ENCODE peak calls at places on chromosomes 5 and 9, in six cellular contexts. One of them, this sample, is unnamed.

GRCh38 chr5:92560698-92561361 is 1020.2 kb downstream of the NR2F1-AS1 start:
- DNase-seq in H1: no peak
- DNase-seq in H9: no peak
- DNase-seq in neuronal stem cell: no peak
- DNase-seq in IMR-90: peak
- DNase-seq in mesendoderm: peak
- DNase-seq in this sample: peak

GRCh38 chr9:91342575-91342974 is 19.1 kb downstream of the AUH start:
- DNase-seq in H1: no peak
- DNase-seq in H9: no peak
- DNase-seq in neuronal stem cell: no peak
- DNase-seq in IMR-90: no peak
- DNase-seq in mesendoderm: no peak
- DNase-seq in this sample: no peak

GRCh38 chr5:122063836-122064235 is 14.2 kb downstream of the LOX start:
- DNase-seq in H1: no peak
- DNase-seq in H9: no peak
- DNase-seq in neuronal stem cell: no peak
- DNase-seq in IMR-90: peak
- DNase-seq in mesendoderm: no peak
- DNase-seq in this sample: peak

GRCh38 chr9:106111039-106111740 is 416.8 kb downstream of the TMEM38B start:
- DNase-seq in H1: no peak
- DNase-seq in H9: no peak
- DNase-seq in neuronal stem cell: no peak
- DNase-seq in IMR-90: no peak
- DNase-seq in mesendoderm: peak
- DNase-seq in this sample: no peak

GRCh38 chr5:176543428-176544182 is 5.5 kb upstream of the CDHR2 start:
- DNase-seq in H1: peak
- DNase-seq in H9: peak
- DNase-seq in neuronal stem cell: peak
- DNase-seq in IMR-90: no peak
- DNase-seq in mesendoderm: peak
- DNase-seq in this sample: peak

GRCh38 chr5:115895821-115896220 is 54.1 kb downstream of the AP3S1 start:
- DNase-seq in H1: no peak
- DNase-seq in H9: no peak
- DNase-seq in neuronal stem cell: no peak
- DNase-seq in IMR-90: peak
- DNase-seq in mesendoderm: no peak
- DNase-seq in this sample: peak

GRCh38 chr5:181114844-181115778 is 15.9 kb downstream of the OR2V1 start:
- DNase-seq in H1: peak
- DNase-seq in H9: peak
- DNase-seq in neuronal stem cell: no peak
- DNase-seq in IMR-90: peak
- DNase-seq in mesendoderm: peak
- DNase-seq in this sample: no peak

GRCh38 chr5:134394932-134395331 is 16.7 kb downstream of the CDKN2AIPNL start:
- DNase-seq in H1: no peak
- DNase-seq in H9: no peak
- DNase-seq in neuronal stem cell: no peak
- DNase-seq in IMR-90: no peak
- DNase-seq in mesendoderm: peak
- DNase-seq in this sample: no peak

GRCh38 chr5:39902626-39903025 is 477.8 kb upstream of the DAB2 start:
- DNase-seq in H1: no peak
- DNase-seq in H9: no peak
- DNase-seq in neuronal stem cell: no peak
- DNase-seq in IMR-90: no peak
- DNase-seq in mesendoderm: no peak
- DNase-seq in this sample: no peak

GRCh38 chr5:62496876-62497275 is 81.7 kb upstream of the LRRC70 start:
- DNase-seq in H1: no peak
- DNase-seq in H9: no peak
- DNase-seq in neuronal stem cell: no peak
- DNase-seq in IMR-90: no peak
- DNase-seq in mesendoderm: peak
- DNase-seq in this sample: no peak

GRCh38 chr5:115170128-115170923 is 618 bp upstream of the TRIM36 start:
- DNase-seq in H1: peak
- DNase-seq in H9: no peak
- DNase-seq in neuronal stem cell: no peak
- DNase-seq in IMR-90: peak
- DNase-seq in mesendoderm: no peak
- DNase-seq in this sample: peak

DNA sequence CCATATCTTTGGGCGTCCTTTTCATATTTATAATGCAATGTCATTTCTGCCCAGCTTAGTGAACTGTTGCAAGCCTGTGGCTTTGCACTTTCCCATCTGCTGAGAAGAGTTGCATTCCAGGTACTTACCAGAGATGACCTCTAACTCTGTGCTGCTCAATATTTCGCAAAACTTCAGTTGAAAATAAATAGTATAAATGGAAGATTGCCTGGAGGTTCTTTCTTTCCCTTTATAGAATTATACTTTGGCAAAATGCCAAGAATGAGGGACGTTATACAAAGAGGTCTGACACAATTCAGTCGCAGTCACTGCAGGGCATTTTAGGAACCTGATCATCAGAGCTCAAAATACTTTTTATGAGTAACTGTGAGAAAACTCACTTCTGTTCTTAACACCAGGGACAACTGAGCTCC is 18.9 kb upstream of the VLDLR start:
- DNase-seq in H1: no peak
- DNase-seq in H9: no peak
- DNase-seq in neuronal stem cell: no peak
- DNase-seq in IMR-90: peak
- DNase-seq in mesendoderm: no peak
- DNase-seq in this sample: no peak
- H2BK15ac ChIP-seq in H1: no peak
- H2BK15ac ChIP-seq in H9: no peak
- H2BK15ac ChIP-seq in neuronal stem cell: no peak
- H2BK15ac ChIP-seq in IMR-90: no peak
- H2BK15ac ChIP-seq in mesendoderm: no peak
- H2BK15ac ChIP-seq in this sample: no peak

DNA sequence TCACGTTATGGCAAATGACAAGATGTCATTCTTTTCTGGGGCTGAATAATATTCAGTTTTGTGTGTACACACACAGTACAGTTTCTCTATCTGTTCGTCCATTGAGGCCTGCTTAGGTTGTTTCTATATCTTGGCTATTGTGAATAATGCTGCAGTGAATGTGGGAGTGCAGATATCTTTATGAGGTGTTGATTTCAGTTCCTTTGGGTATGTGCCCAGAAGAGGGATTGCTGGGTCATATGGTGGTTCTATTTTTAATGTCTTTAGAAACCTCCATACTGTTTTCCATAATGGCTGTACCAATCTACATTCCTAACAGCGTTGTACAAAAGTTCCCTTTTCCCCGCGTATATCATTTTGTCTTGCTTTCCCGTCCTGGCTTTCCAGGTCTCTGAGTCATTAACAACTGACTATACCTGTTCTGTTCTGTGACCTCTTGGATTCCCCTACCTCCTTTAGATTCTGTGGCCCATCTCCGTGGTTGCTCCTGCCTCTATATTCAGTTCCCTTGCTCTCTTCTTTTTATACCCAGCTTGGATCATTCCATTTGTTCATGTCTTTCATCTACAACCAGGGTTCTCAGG is 6.8 kb downstream of the SNX30 start:
- DNase-seq in H1: no peak
- DNase-seq in H9: no peak
- DNase-seq in neuronal stem cell: no peak
- DNase-seq in IMR-90: peak
- DNase-seq in mesendoderm: no peak
- DNase-seq in this sample: no peak
- H2BK15ac ChIP-seq in H1: no peak
- H2BK15ac ChIP-seq in H9: no peak
- H2BK15ac ChIP-seq in neuronal stem cell: no peak
- H2BK15ac ChIP-seq in IMR-90: no peak
- H2BK15ac ChIP-seq in mesendoderm: no peak
- H2BK15ac ChIP-seq in this sample: no peak

DNA sequence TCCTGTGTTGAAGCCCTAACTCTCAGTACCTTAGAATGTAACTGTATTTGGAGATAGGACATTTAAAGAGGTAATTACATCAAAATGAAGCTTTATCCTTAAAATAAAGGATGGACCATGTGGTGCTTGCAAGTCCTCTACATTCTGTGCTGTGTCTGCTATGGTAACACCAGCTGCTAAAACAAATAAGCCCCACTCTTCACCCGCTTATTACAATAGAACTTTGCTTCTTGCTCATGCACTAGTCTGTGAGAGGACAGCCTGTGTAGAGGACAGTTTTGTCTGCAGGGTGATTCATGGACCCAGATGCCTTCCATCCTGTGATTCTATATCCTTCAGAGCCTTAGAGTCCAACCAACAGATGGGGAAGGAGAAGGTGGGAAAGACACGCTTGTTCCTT is 12.5 kb upstream of the IGFBPL1 start:
- DNase-seq in H1: no peak
- DNase-seq in H9: no peak
- DNase-seq in neuronal stem cell: no peak
- DNase-seq in IMR-90: no peak
- DNase-seq in mesendoderm: no peak
- DNase-seq in this sample: no peak
- H2BK15ac ChIP-seq in H1: no peak
- H2BK15ac ChIP-seq in H9: no peak
- H2BK15ac ChIP-seq in neuronal stem cell: no peak
- H2BK15ac ChIP-seq in IMR-90: peak
- H2BK15ac ChIP-seq in mesendoderm: no peak
- H2BK15ac ChIP-seq in this sample: no peak

DNA sequence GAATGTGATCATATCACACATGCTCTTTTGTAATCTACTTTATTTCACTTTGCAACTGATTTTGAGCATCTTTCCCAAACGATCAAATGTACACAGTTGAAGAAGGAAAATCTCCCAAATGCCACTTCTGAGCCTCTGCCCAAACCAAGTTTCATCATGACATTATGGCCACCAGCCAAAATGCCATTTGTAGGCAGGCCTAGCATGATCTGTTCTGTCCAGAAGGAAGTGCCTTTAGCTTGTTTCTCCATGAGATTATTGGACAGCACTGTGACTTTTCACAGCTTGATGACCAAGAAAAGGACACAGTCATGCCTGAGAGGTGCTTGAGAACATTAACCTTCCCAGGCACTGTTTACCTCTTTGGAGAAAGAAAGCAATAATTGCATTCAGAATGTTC is 73.2 kb upstream of the PIP5K1B start:
- DNase-seq in H1: no peak
- DNase-seq in H9: no peak
- DNase-seq in neuronal stem cell: no peak
- DNase-seq in IMR-90: no peak
- DNase-seq in mesendoderm: no peak
- DNase-seq in this sample: no peak
- H2BK15ac ChIP-seq in H1: no peak
- H2BK15ac ChIP-seq in H9: no peak
- H2BK15ac ChIP-seq in neuronal stem cell: no peak
- H2BK15ac ChIP-seq in IMR-90: no peak
- H2BK15ac ChIP-seq in mesendoderm: no peak
- H2BK15ac ChIP-seq in this sample: no peak

GRCh38 chr9:97038551-97038908 is 412 bp downstream of the CTSV start:
- DNase-seq in H1: no peak
- DNase-seq in H9: no peak
- DNase-seq in neuronal stem cell: no peak
- DNase-seq in IMR-90: no peak
- DNase-seq in mesendoderm: no peak
- DNase-seq in this sample: no peak
- H2BK15ac ChIP-seq in H1: no peak
- H2BK15ac ChIP-seq in H9: no peak
- H2BK15ac ChIP-seq in neuronal stem cell: peak
- H2BK15ac ChIP-seq in IMR-90: no peak
- H2BK15ac ChIP-seq in mesendoderm: no peak
- H2BK15ac ChIP-seq in this sample: no peak

DNA sequence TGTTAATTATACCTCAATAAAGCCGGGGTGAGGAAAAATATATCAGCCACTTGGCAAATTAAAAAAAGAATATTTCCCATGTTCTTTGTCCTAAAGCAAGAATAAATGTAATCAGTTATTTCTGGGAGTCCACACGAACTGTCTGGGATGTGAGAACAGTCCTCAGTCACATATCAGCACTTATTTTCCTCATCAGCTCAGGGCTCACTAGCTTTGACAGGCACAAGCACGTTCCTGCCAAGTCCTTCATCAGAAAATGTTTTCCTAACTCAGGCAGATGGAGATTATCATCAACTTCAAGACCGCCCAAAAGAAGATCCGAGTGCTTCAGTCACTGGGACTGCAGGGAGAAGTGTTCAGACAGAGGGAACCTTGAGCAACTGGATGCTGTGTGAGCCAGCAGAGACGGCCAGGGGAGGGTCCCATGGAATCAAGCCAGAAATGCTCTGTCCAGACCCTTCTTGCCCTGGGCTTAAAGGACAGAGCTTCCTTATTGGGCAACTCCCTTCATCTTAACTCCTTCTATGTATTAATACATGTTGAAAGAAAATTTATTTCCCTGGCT is 189.3 kb downstream of the NXNL2 start:
- DNase-seq in H1: no peak
- DNase-seq in H9: no peak
- DNase-seq in neuronal stem cell: no peak
- DNase-seq in IMR-90: no peak
- DNase-seq in mesendoderm: no peak
- DNase-seq in this sample: no peak
- H2BK15ac ChIP-seq in H1: peak
- H2BK15ac ChIP-seq in H9: no peak
- H2BK15ac ChIP-seq in neuronal stem cell: no peak
- H2BK15ac ChIP-seq in IMR-90: no peak
- H2BK15ac ChIP-seq in mesendoderm: no peak
- H2BK15ac ChIP-seq in this sample: peak

This sample was measured in mesenchymal stem cell.